ENCODE peak calls at places on chromosome 7, in four cellular contexts. G is fibroblast of the aortic adventitia, S is iris pigment epithelial cell, W is amniotic stem cell. I is an unnamed sample.
A peak's percentile ranks its signal among the peaks of the same experiment; 100 is the strongest.

GRCh38 chr7:149248777-149249176 is 9.3 kb downstream of the ZNF212 start:
- DNase-seq in G (no peak), W (no peak), S (no peak), I (no peak)

GRCh38 chr7:35699906-35700305 is 5.0 kb upstream of the HERPUD2 start:
- DNase-seq in W (no peak), S (no peak), G (no peak), I (no peak)

GRCh38 chr7:76300210-76300731 is 2.2 kb upstream of the HSPB1 start:
- DNase-seq in G (peak; percentile 58), S (peak; percentile 95), W (no peak), I (peak; percentile 79)

GRCh38 chr7:128725524-128725923 is 13.6 kb upstream of the CALU start:
- DNase-seq in W (no peak), G (no peak), S (no peak), I (no peak)

GRCh38 chr7:1459930-1460756 is 873 bp upstream of the MICALL2 start:
- DNase-seq in W (no peak), S (peak; percentile 16), G (peak; percentile 16), I (no peak)

GRCh38 chr7:23938937-23939552 is 229.0 kb downstream of the STK31 start:
- DNase-seq in W (no peak), S (peak; percentile 21), G (peak; percentile 20), I (peak; percentile 16)

GRCh38 chr7:26440993-26441636 is 149.5 kb downstream of the SNX10 start:
- DNase-seq in W (no peak), S (no peak), G (no peak), I (no peak)

GRCh38 chr7:128872394-128872824 is 9.8 kb downstream of the ATP6V1F start:
- DNase-seq in G (no peak), S (no peak), W (no peak), I (no peak)

GRCh38 chr7:21064698-21065648 is 278.3 kb upstream of the SP8 start:
- DNase-seq in S (no peak), G (no peak), W (no peak), I (no peak)

GRCh38 chr7:2007526-2007925 is 225.2 kb downstream of the MAD1L1 start:
- DNase-seq in W (no peak), G (no peak), S (no peak), I (no peak)

GRCh38 chr7:69776611-69777010 is 178.3 kb downstream of the AUTS2 start:
- DNase-seq in W (no peak), S (peak; percentile 8), G (peak; percentile 84), I (no peak)

GRCh38 chr7:150974468-150975391 is 3.4 kb downstream of the KCNH2 start:
- DNase-seq in S (no peak), G (no peak), W (no peak), I (peak; percentile 62)

GRCh38 chr7:23373151-23374004 is 74.2 kb downstream of the MALSU1 start:
- DNase-seq in W (no peak), G (peak; percentile 65), S (no peak), I (no peak)

GRCh38 chr7:99380823-99381663 is 6.5 kb downstream of the ARPC1B start:
- DNase-seq in G (no peak), S (peak; percentile 62), W (no peak), I (no peak)

GRCh38 chr7:128743112-128743772 is 4.1 kb downstream of the CALU start:
- DNase-seq in S (peak; percentile 37), G (peak; percentile 22), W (no peak), I (no peak)

GRCh38 chr7:27689045-27689877 is 26.6 kb upstream of the HIBADH start:
- DNase-seq in S (peak; percentile 39), G (peak; percentile 72), W (no peak), I (no peak)

GRCh38 chr7:155190608-155191536 is 106.8 kb upstream of the INSIG1 start:
- DNase-seq in W (no peak), S (peak; percentile 17), G (peak; percentile 19), I (peak; percentile 7)

GRCh38 chr7:141161959-141162547 is 88.2 kb downstream of the TMEM178B start:
- DNase-seq in S (no peak), W (no peak), G (no peak), I (no peak)

GRCh38 chr7:141864765-141865447 is 23.6 kb upstream of the PRSS37 start:
- DNase-seq in S (peak; percentile 7), W (no peak), G (no peak), I (no peak)